ENCODE peak calls at places on chromosomes 7 and 10, in five cellular contexts. K is H54; L is activated CD8-positive, alpha-beta memory T cell treated with anti-CD3 and anti-CD28 coated beads for 24 hours; U is stimulated activated CD8-positive, alpha-beta memory T cell treated with anti-CD3 and anti-CD28 coated beads, Interleukin-2, amount 100 ng/mL, for 1 hour; P is SW 1271. M is an unnamed sample.

GRCh38 chr7:14596421-14596820 is 306.1 kb downstream of the DGKB start:
- DNase-seq in U (no peak), L (no peak), K (no peak), P (no peak), M (no peak)

GRCh38 chr10:33899578-33900531 is 565.4 kb upstream of the NRP1 start:
- DNase-seq in U (no peak), P (no peak), L (no peak), K (no peak), M (no peak)

GRCh38 chr10:91804126-91804510 is 5.9 kb downstream of the TNKS2 start:
- DNase-seq in U (no peak), P (no peak), K (no peak), L (no peak), M (no peak)

GRCh38 chr7:37916017-37916672 is 472 bp downstream of the SFRP4 start:
- DNase-seq in U (no peak), K (no peak), L (no peak), P (no peak), M (no peak)

GRCh38 chr10:54869022-54869421 is 68.0 kb upstream of the PCDH15 start:
- DNase-seq in K (peak), L (no peak), P (peak), U (no peak), M (no peak)

GRCh38 chr7:12630615-12630884 is 56.9 kb upstream of the ARL4A start:
- DNase-seq in P (no peak), L (no peak), K (no peak), U (no peak), M (peak)

GRCh38 chr7:135827391-135827790 is 78.8 kb upstream of the FAM180A start:
- DNase-seq in U (no peak), P (no peak), K (no peak), L (no peak), M (no peak)

GRCh38 chr10:101466016-101466912 is 112.3 kb downstream of the BTRC start:
- DNase-seq in L (no peak), K (no peak), P (no peak), U (no peak), M (peak)

GRCh38 chr7:31664890-31665289 is 22.1 kb upstream of the PPP1R17 start:
- DNase-seq in P (no peak), L (no peak), K (no peak), U (no peak), M (no peak)

GRCh38 chr10:37860494-37861190 is 3.2 kb upstream of the ZNF248 start:
- DNase-seq in K (peak), L (no peak), U (no peak), P (no peak), M (no peak)

GRCh38 chr10:649798-650690 is 39.4 kb downstream of the DIP2C start:
- DNase-seq in L (no peak), P (no peak), K (no peak), U (no peak), M (peak)

GRCh38 chr10:12509794-12510100 is 160.4 kb downstream of the CAMK1D start:
- DNase-seq in K (no peak), P (no peak), U (no peak), L (no peak), M (no peak)

M was measured in NCI-H774.